ENCODE peak calls at places on chromosomes 11 and 22, in six cellular contexts. A is colonic mucosa; K is mammary epithelial cell; H is AG04450; D is testis; W is CD8-positive, alpha-beta T cell. N is an unnamed sample.

GRCh38 chr11:14148653-14149273 is 186.2 kb downstream of the SPON1 start:
- DNase-seq in A (no peak), K (peak; percentile 45), H (peak; percentile 3), D (no peak), W (no peak), N (no peak)

GRCh38 chr22:30208631-30209603 is 37.6 kb downstream of the LIF start:
- DNase-seq in A (peak; percentile 40), K (no peak), H (peak; percentile 86), D (peak; percentile 81), W (no peak), N (no peak)

GRCh38 chr22:35509451-35509850 is 31.2 kb upstream of the RASD2 start:
- DNase-seq in A (no peak), K (no peak), H (no peak), D (no peak), W (no peak), N (no peak)

GRCh38 chr11:134993691-134994243 is 581.7 kb upstream of the B3GAT1 start:
- DNase-seq in A (no peak), K (no peak), H (no peak), D (no peak), W (no peak), N (no peak)

GRCh38 chr11:117356126-117356761 is 28.6 kb downstream of the CEP164 start:
- DNase-seq in A (no peak), K (no peak), H (no peak), D (no peak), W (no peak), N (no peak)

GRCh38 chr11:71181566-71181965 is 70.8 kb downstream of the SHANK2 start:
- DNase-seq in A (no peak), K (no peak), H (no peak), D (no peak), W (no peak), N (no peak)

GRCh38 chr11:95720219-95720618 is 69.4 kb downstream of the FAM76B start:
- DNase-seq in A (no peak), K (no peak), H (no peak), D (no peak), W (no peak), N (no peak)

GRCh38 chr11:66119348-66120133 is 49.5 kb downstream of the PACS1 start:
- DNase-seq in A (no peak), K (peak; percentile 77), H (no peak), D (peak; percentile 60), W (no peak), N (no peak)

GRCh38 chr22:17120281-17120680 is 879 bp downstream of the TMEM121B start:
- DNase-seq in A (no peak), K (peak; percentile 28), H (no peak), D (peak; percentile 57), W (peak; percentile 44), N (no peak)

DNA sequence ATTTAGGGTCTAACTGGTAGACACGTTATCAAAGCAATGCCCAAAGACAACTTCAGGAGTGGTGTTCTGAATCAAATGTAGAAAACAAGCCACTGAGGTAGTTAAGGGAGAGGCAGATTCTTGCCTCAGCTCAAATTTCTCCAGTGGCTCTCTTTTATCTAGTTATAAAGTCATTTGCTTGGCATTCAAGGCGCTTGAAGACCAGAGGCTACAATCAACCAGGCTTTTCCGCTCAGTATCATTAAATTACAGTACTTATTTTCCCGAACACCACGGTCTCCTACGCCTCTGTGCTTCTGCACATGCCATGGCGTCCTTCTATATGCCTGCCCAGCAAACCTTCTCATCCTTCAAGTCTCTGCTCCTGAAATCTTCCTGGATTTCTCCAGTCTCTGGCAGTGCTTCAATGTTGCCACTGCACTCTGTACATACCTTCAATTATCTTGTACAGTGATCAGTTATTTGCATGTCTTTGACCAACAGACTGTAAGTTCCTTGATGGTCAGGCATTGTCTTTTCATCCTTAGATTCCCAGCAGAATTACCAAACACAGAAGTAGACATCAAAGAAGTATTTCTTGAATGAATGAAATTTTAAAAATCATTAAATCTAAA is 1.4 kb downstream of the POGLUT3 start:
- DNase-seq in A (no peak), K (no peak), H (no peak), D (no peak), W (no peak), N (no peak)
- H3K4me3 ChIP-seq in A (no peak overlapping the region), K (no peak overlapping the region), H (peak overlapping the region; percentile 72), D (no peak overlapping the region), W (no peak overlapping the region), N (peak overlapping the region; percentile 63)

GRCh38 chr11:10451399-10452116 is 3.5 kb upstream of the AMPD3 start:
- DNase-seq in A (no peak), K (no peak), H (no peak), D (no peak), W (no peak), N (no peak)

GRCh38 chr11:10452211-10452767 is 2.8 kb upstream of the AMPD3 start:
- DNase-seq in A (peak; percentile 34), K (no peak), H (no peak), D (no peak), W (no peak), N (no peak)

GRCh38 chr11:10453261-10453660 is 1.8 kb upstream of the AMPD3 start:
- DNase-seq in A (no peak), K (peak; percentile 60), H (no peak), D (no peak), W (no peak), N (no peak)

GRCh38 chr11:10454506-10454901 is 560 bp upstream of the AMPD3 start:
- DNase-seq in A (no peak), K (no peak), H (no peak), D (no peak), W (no peak), N (no peak)

DNA sequence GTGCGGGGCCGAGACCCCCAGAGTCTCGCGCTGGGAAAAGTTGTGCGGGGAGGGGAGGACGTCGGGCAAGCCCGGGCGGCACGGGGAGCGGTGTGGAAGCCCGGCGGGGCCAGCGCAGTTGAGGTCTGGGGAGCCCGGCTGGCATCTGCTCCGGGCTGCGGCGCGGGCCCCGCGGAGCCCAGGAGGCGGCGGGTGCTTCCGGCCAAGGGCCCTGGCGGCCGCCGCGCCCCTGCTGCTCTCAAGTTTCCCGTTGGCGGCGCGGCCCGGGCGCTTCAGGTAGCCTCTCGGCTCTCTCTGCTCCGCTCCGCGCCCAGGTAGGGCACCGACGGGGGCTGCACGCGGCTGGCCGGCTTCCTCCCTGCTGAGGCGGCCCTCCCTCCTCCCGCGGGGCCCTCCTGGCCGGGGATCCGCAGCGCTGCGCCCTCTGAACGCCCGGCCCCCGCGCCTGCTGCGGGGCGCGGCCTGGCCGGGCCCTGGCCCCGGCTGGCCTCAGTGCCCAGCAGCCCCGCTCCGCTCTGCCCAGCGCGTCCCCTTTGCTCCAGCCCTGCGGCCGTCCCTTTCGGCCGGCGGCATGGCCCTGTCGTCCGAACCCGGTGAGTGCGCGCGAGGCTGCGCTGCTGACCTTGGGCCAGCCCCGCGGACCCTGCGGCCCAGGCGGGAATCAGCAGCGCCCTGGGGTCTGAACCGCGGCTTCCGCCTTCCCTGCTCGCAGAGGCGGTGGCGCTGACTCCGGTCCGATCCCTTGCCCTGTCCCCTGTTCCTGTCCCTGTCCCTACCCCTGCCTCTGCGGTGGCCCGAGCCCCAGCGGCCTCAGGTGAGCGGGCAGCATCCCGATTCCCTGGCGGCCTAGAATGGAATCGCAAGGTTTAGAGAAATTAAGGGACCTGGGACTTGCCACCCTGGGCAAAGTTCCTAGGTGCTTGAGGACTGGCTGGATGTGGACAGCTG is 4.3 kb upstream of the AMPD3 start:
- DNase-seq in A (peak; percentile 80), K (peak; percentile 50), H (no peak), D (peak; percentile 50), W (peak; percentile 57), N (no peak)
- TF ChIP-seq CTCF in A (peak; percentile 62), K (peak; percentile 46), H (peak; percentile 47), D (no peak), W (peak; percentile 52), N (peak; percentile 63)

DNA sequence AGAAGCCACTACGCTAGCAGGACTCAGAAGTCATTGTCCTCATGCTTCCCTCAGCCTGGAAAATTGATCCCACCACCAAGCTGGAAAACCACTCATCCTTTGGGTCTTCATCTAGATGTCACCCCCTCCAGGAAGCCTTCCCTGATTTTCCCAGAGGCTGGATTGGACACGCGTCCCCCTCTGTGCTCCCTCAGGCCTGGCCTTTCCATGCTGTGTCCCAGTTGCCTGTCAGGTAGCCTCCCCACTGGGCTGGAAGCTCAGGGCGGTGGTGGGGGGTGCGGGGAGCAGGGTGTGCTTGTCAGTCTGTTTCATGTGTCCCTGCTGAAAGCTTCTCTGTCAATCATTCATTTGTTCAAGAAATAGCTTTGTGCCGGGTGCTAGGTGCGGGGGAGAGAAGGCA is 12.2 kb upstream of the CD5 start:
- DNase-seq in A (no peak), K (no peak), H (no peak), D (no peak), W (no peak), N (no peak)
- H3K4me3 ChIP-seq in A (no peak overlapping the region), K (no peak overlapping the region), H (no peak overlapping the region), D (no peak overlapping the region), W (no peak overlapping the region), N (peak overlapping the region; percentile 52)

DNA sequence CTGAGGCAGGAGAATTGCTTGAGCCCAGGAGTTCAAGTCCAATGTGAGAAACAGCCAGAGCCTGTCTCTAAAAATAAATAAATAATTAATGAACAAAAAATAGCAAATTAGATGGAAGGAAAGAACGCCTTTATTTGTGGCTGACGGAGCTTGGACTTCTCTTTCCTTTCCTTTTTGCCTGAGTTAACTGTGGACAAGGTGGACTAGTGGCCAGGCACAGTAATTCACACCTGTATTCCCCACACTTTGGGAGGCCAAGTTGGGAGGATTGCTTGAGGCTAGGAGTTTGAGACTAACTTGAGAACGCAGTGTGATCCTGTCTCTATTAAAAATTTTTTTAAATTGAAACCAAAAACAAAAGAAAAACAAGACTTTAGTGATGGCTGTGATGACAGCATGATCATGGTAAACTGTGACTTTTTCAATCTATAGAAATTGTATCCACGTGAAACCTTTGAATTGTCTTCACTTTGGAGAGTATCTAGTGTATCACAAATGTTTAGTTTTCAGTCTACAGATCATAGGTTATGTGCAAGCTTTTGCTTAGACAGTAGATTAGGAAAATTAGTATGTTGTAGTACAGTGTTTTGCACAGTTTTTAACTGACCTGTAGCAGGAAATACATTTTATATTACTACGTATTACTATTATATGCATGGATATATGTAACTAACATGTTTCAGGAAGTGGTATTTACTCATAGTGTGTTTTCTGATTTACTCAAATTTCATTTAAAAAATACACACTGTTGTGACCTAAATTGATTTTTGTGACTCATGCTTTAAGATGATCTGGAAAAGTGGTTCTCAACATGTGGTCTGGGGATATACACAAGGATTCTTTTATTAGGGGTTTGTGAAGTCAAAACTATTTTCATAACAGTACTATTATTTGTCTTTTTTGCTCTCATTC is 42.1 kb downstream of the KDM2A start:
- DNase-seq in A (no peak), K (peak; percentile 27), H (no peak), D (no peak), W (no peak), N (no peak)
- TF ChIP-seq CTCF in A (no peak), K (peak; percentile 2), H (no peak), D (no peak), W (no peak), N (no peak)

GRCh38 chr11:47590026-47590861 is 3.8 kb downstream of the FAM180B start:
- DNase-seq in A (no peak), K (no peak), H (no peak), D (peak; percentile 61), W (no peak), N (no peak)
- H3K4me3 ChIP-seq in A (peak overlapping the region; percentile 23), K (no peak overlapping the region), H (peak overlapping the region; percentile 34), D (peak overlapping the region; percentile 76), W (no peak overlapping the region), N (no peak overlapping the region)

DNA sequence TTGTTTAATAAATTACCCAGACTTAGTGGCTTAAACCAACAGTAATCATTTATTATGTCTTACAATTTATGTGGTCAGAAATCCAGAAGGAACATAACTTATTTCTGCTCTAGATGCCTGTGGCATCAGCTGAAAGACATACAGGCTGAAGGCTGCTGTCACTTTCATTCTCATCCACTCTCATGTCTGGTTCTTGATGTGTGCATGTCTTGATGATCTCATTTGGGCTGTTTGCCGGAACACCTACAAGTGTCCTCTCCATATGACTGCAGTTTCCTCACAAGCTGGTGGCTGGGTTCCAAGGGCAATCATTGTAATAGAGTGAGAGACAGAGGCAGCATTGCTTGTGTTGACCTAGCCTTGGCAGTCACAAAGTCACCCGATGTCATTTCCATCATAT is 1375.9 kb upstream of the RAG2 start:
- DNase-seq in A (no peak), K (peak; percentile 20), H (no peak), D (no peak), W (no peak), N (no peak)
- TF ChIP-seq CTCF in A (no peak), K (no peak), H (no peak), D (no peak), W (no peak), N (no peak)

N was measured in GM12864.